ENCODE peak calls at places on chromosome 19, in five cellular contexts. F is esophagus muscularis mucosa; B is CD4-positive, alpha-beta memory T cell; P is adipocyte; J is cardiac muscle cell. I is an unnamed sample.

GRCh38 chr19:34135033-34135370 is 37.3 kb upstream of the LSM14A start:
- DNase-seq in F (no peak), B (no peak), P (no peak), J (no peak), I (no peak)

GRCh38 chr19:16363133-16363851 is 38.7 kb downstream of the KLF2 start:
- DNase-seq in F (no peak), B (no peak), P (no peak), J (no peak), I (peak; percentile 95)

GRCh38 chr19:10624585-10624984 is 768 bp upstream of the SLC44A2 start:
- DNase-seq in F (no peak), B (peak; percentile 35), P (no peak), J (no peak), I (no peak)

GRCh38 chr19:6768236-6768785 is 1.1 kb upstream of the SH2D3A start:
- DNase-seq in F (no peak), B (no peak), P (no peak), J (no peak), I (no peak)

GRCh38 chr19:48598996-48599626 is 7.4 kb upstream of the SPACA4 start:
- DNase-seq in F (no peak), B (no peak), P (no peak), J (no peak), I (no peak)

GRCh38 chr19:28334419-28334818 is 878.5 kb downstream of the UQCRFS1 start:
- DNase-seq in F (peak; percentile 85), B (no peak), P (no peak), J (no peak), I (no peak)

GRCh38 chr19:21915411-21915810 is 79.4 kb upstream of the ZNF43 start:
- DNase-seq in F (no peak), B (no peak), P (no peak), J (no peak), I (no peak)

GRCh38 chr19:27909185-27909840 is 1303.6 kb downstream of the UQCRFS1 start:
- DNase-seq in F (no peak), B (no peak), P (no peak), J (no peak), I (no peak)

GRCh38 chr19:7386308-7386707 is 37.6 kb downstream of the ARHGEF18 start:
- DNase-seq in F (no peak), B (no peak), P (no peak), J (no peak), I (no peak)

GRCh38 chr19:41882568-41883462 is at the start of gene ARHGEF1:
- DNase-seq in F (no peak), B (peak; percentile 63), P (peak; percentile 58), J (peak; percentile 38), I (peak; percentile 56)

GRCh38 chr19:28294395-28294794 is 918.6 kb downstream of the UQCRFS1 start:
- DNase-seq in F (peak; percentile 83), B (no peak), P (no peak), J (no peak), I (no peak)

GRCh38 chr19:8654591-8655339 is 24.3 kb downstream of the NFILZ start:
- DNase-seq in F (no peak), B (peak; percentile 65), P (peak; percentile 85), J (peak; percentile 69), I (peak; percentile 42)

GRCh38 chr19:48900477-48901452 is 653 bp downstream of the NUCB1 start:
- DNase-seq in F (no peak), B (peak; percentile 50), P (peak; percentile 39), J (no peak), I (peak; percentile 58)

GRCh38 chr19:16338470-16339360 is 14.1 kb downstream of the KLF2 start:
- DNase-seq in F (no peak), B (peak; percentile 43), P (peak; percentile 81), J (no peak), I (no peak)

GRCh38 chr19:15905026-15905425 is 7.2 kb upstream of the CYP4F2 start:
- DNase-seq in F (no peak), B (no peak), P (no peak), J (no peak), I (no peak)

GRCh38 chr19:42420055-42420544 is 7.1 kb downstream of the LIPE start:
- DNase-seq in F (no peak), B (peak; percentile 82), P (peak; percentile 47), J (no peak), I (peak; percentile 75)

GRCh38 chr19:45473366-45474190 is 5.8 kb downstream of the FOSB start:
- DNase-seq in F (no peak), B (peak; percentile 47), P (peak; percentile 71), J (no peak), I (no peak)

GRCh38 chr19:33437351-33438015 is 64.0 kb downstream of the CEBPG start:
- DNase-seq in F (no peak), B (no peak), P (no peak), J (no peak), I (no peak)

GRCh38 chr19:6073858-6074708 is 36.2 kb downstream of the RFX2 start:
- DNase-seq in F (peak; percentile 60), B (no peak), P (no peak), J (no peak), I (no peak)

GRCh38 chr19:42389899-42390298 is at the start of gene CNFN:
- DNase-seq in F (no peak), B (no peak), P (no peak), J (no peak), I (no peak)

GRCh38 chr19:51142119-51142518 is at the start of gene SIGLEC7:
- DNase-seq in F (no peak), B (no peak), P (no peak), J (no peak), I (no peak)

GRCh38 chr19:44455100-44455499 is 6.8 kb upstream of the ZNF229 start:
- DNase-seq in F (no peak), B (no peak), P (no peak), J (no peak), I (no peak)

GRCh38 chr19:55251296-55252081 is 7.3 kb downstream of the PPP6R1 start:
- DNase-seq in F (no peak), B (peak; percentile 30), P (no peak), J (no peak), I (no peak)
- H3K4me1 ChIP-seq in F (peaks cover 90% of the 10 kb centered on the region), B (peaks cover 89% of the 10 kb centered on the region), P (peaks cover 32% of the 10 kb centered on the region), J (peaks cover 9% of the 10 kb centered on the region), I (peaks cover 2% of the 10 kb centered on the region)

GRCh38 chr19:38975214-38975860 is at the start of gene FBXO17:
- DNase-seq in F (no peak), B (no peak), P (peak; percentile 87), J (peak; percentile 75), I (peak; percentile 40)
- H3K4me3 ChIP-seq in F (peak within 1 kb of the TSS; percentile 69), B (no peak within 1 kb of the TSS), P (peak within 1 kb of the TSS; percentile 85), J (peak within 1 kb of the TSS; percentile 63), I (peak within 1 kb of the TSS; percentile 65)

GRCh38 chr19:47096721-47097120 is 16.9 kb downstream of the ZC3H4 start:
- DNase-seq in F (no peak), B (no peak), P (no peak), J (no peak), I (no peak)

GRCh38 chr19:47099576-47100050 is 14.0 kb downstream of the ZC3H4 start:
- DNase-seq in F (no peak), B (no peak), P (no peak), J (no peak), I (no peak)

GRCh38 chr19:47095707-47096704 is 17.6 kb downstream of the ZC3H4 start:
- DNase-seq in F (no peak), B (no peak), P (no peak), J (no peak), I (peak; percentile 100)

GRCh38 chr19:47098608-47099007 is 15.0 kb downstream of the ZC3H4 start:
- DNase-seq in F (no peak), B (no peak), P (no peak), J (no peak), I (no peak)

DNA sequence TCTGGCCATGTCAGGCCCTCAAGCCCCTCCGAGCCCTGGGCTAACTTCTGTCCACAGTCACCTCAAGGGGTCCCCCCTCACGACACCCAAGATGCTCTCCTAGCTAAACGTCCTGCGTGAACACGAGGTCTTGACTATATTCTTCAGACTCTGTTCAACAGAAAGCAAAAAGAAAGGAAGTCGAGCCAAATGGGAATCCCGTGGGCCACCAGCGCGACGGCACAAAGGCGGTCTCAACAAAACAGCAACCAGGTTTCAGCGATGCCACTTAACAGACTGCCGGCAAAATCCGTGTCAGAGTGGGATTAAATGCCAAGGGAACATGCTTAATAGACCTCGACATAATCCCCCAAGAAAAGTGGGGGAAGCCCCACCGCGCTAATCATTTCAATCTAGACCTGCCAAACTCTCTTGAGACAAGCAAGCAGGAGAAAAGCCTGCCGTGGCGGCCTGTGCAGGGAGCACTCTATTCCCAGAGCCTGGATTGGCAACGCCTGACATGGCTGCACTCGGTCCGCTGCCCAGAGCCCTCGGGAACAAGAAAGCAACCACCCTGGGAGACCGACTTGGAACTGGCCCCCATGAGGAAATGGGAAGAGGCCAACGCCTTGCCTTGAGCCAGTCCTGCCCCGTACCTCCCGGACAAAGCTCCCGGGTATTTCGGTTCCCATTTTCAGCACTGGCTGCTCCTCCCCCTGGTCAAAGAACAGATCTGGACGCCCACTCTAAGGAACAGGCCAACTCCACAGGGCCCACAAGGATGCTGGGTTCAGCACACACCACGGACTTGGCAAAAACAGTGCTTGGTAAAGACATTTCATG is 16.0 kb downstream of the ZC3H4 start:
- DNase-seq in F (no peak), B (no peak), P (no peak), J (no peak), I (no peak)
- H3K4me1 ChIP-seq in F (peaks cover 74% of the 10 kb centered on the region), B (peaks cover 50% of the 10 kb centered on the region), P (peaks cover 50% of the 10 kb centered on the region), J (peaks cover 46% of the 10 kb centered on the region), I (peaks cover 11% of the 10 kb centered on the region)

DNA sequence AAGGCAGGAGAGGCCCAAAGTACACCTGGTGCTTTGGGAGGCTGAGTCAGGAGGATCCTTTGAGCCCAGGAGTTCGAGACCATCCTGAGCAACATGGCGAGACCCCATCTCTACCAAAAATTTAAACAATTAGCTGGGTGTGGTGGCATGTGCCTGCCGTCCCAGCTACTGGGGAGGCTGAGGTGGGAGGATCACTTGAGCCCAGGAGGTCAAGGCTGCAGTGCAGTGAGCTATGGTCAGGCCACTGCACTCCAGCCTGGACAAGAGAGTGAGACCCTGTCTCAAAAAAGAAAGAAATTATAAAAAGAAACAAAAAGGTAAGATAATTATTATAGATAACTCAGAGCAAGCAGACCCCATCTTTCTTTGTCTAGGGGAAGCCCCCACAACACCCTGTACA is 1.9 kb downstream of the HOMER3 start:
- DNase-seq in F (no peak), B (no peak), P (no peak), J (no peak), I (no peak)
- H3K4me3 ChIP-seq in F (no peak overlapping the region), B (no peak overlapping the region), P (peak overlapping the region; percentile 92), J (no peak overlapping the region), I (no peak overlapping the region)

DNA sequence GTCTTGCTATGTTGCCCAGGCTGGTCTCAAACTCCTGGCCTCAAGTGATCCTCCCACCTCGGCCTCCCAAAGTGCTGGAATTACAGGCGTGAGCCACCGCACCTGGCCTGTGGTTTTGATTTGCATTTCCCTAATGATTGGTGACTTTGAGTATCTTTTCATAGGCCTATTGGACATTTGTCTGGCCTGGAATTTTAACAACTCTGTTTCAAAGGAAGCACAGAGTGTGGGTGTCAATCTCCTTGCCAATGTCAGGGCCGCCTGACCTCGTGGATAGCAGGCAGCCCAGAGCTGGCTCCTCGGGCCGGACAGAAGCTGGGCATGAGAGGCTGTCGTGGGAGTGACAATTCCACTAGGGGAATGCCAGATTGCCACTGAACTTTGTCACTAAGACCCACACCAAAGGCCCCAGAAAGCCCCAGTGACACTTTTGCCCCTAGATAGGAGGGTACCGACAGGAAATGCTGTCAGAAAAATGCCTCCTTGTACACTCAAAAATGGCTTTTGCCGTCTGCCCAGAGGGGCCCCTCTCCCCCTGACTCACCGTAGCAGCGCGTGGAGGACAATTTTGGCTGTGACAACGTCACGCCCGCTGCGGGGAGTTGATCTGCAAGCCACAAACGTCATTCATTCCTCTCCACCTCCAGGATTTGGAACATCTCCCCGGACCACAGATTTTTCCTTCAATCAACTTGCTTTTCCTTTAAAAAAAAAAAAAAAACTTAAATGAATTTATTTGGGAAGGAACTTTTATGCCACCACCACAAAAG is 11.7 kb upstream of the ADGRE5 start:
- DNase-seq in F (no peak), B (peak; percentile 89), P (peak; percentile 61), J (peak; percentile 17), I (no peak)
- H3K4me1 ChIP-seq in F (peaks cover 31% of the 10 kb centered on the region), B (peaks cover 96% of the 10 kb centered on the region), P (peaks cover 13% of the 10 kb centered on the region), J (peaks cover 8% of the 10 kb centered on the region), I (peaks cover 2% of the 10 kb centered on the region)

GRCh38 chr19:2982556-2982955 is 5.2 kb downstream of the TLE6 start:
- DNase-seq in F (no peak), B (no peak), P (no peak), J (no peak), I (no peak)
- H3K4me3 ChIP-seq in F (no peak overlapping the region), B (no peak overlapping the region), P (no peak overlapping the region), J (no peak overlapping the region), I (no peak overlapping the region)